ENCODE peak calls at places on chromosomes 4 and X, in eight cellular contexts. I, E, K, O, B, C, Z and T are unnamed samples.

GRCh38 chr4:65661469-65661868 is 8.8 kb downstream of the EPHA5 start:
- DNase-seq in E (peak), K (no peak), O (peak), Z (no peak), C (no peak), I (peak), B (no peak), T (no peak)

GRCh38 chr4:99815597-99816011 is 1.0 kb upstream of the DAPP1 start:
- DNase-seq in O (peak), Z (no peak), B (no peak), E (no peak), K (no peak), C (no peak), I (no peak), T (no peak)

GRCh38 chr4:180363817-180364216 is 1879.4 kb upstream of the TENM3 start:
- DNase-seq in C (no peak), O (no peak), I (no peak), K (no peak), E (no peak), Z (no peak), B (no peak), T (no peak)

GRCh38 chr4:136471051-136471450 is 1061.2 kb downstream of the PCDH18 start:
- DNase-seq in C (no peak), Z (no peak), E (no peak), B (no peak), O (no peak), K (no peak), I (no peak), T (no peak)

GRCh38 chr4:65502151-65502691 is 168.1 kb downstream of the EPHA5 start:
- DNase-seq in Z (no peak), B (no peak), O (peak), I (no peak), K (no peak), E (no peak), C (no peak), T (no peak)

GRCh38 chrX:69126642-69127041 is 38.6 kb downstream of the PJA1 start:
- DNase-seq in C (no peak), K (no peak), B (no peak), I (no peak), O (no peak), Z (no peak), E (no peak), T (no peak)

GRCh38 chr4:99868126-99868596 is 26.1 kb downstream of the LAMTOR3 start:
- DNase-seq in Z (no peak), E (no peak), B (no peak), K (no peak), I (no peak), C (no peak), O (no peak), T (no peak)

GRCh38 chr4:132998585-132999230 is 150.4 kb upstream of the PCDH10 start:
- DNase-seq in Z (no peak), K (no peak), O (no peak), E (no peak), C (no peak), B (no peak), I (no peak), T (no peak)

GRCh38 chr4:152970102-152970820 is 34.1 kb downstream of the FHDC1 start:
- DNase-seq in O (peak), B (no peak), K (no peak), Z (no peak), I (no peak), C (no peak), E (no peak), T (no peak)

GRCh38 chr4:2461246-2461960 is 7.5 kb upstream of the RNF4 start:
- DNase-seq in I (no peak), O (no peak), Z (no peak), B (no peak), C (no peak), K (no peak), E (no peak), T (no peak)

GRCh38 chr4:68929076-68929737 is 22.4 kb downstream of the UGT2A3 start:
- DNase-seq in K (no peak), O (no peak), E (no peak), Z (no peak), I (no peak), C (no peak), B (no peak), T (no peak)

GRCh38 chr4:165175879-165176278 is 31.5 kb upstream of the KLHL2 start:
- DNase-seq in E (no peak), C (no peak), B (no peak), O (no peak), I (peak), Z (no peak), K (no peak), T (no peak)

GRCh38 chr4:164508836-164509235 is 245.1 kb upstream of the SMIM31 start:
- DNase-seq in O (no peak), K (no peak), B (no peak), E (no peak), Z (no peak), C (no peak), I (no peak), T (no peak)

GRCh38 chrX:84188320-84188834 is 378 bp upstream of the RPS6KA6 start:
- DNase-seq in E (peak), B (no peak), Z (no peak), I (peak), O (no peak), K (no peak), C (no peak), T (peak)

GRCh38 chr4:133148690-133149363 is at the start of gene PCDH10:
- DNase-seq in Z (peak), K (no peak), O (peak), E (peak), B (no peak), I (peak), C (peak), T (peak)

GRCh38 chrX:21131786-21132185 is 242.4 kb upstream of the CNKSR2 start:
- DNase-seq in E (no peak), B (no peak), K (no peak), I (no peak), C (no peak), O (no peak), Z (no peak), T (no peak)

GRCh38 chr4:97235516-97235915 is 907.8 kb downstream of the STPG2 start:
- DNase-seq in I (peak), C (no peak), B (no peak), K (no peak), E (no peak), O (no peak), Z (no peak), T (no peak)

GRCh38 chrX:97474933-97475332 is 591.2 kb downstream of the RPA4 start:
- DNase-seq in O (no peak), E (no peak), K (no peak), B (no peak), Z (no peak), C (no peak), I (no peak), T (no peak)

GRCh38 chrX:44227981-44228380 is 115.5 kb downstream of the EFHC2 start:
- DNase-seq in I (no peak), B (no peak), C (no peak), K (no peak), O (no peak), Z (no peak), E (no peak), T (no peak)

GRCh38 chr4:52126946-52127345 is 75.8 kb downstream of the SPATA18 start:
- DNase-seq in K (no peak), I (no peak), E (no peak), O (no peak), B (no peak), C (no peak), Z (no peak), T (no peak)

GRCh38 chr4:175891863-175892262 is 79.8 kb upstream of the GPM6A start:
- DNase-seq in Z (no peak), I (peak), C (no peak), E (no peak), O (peak), K (no peak), B (no peak), T (no peak)

GRCh38 chr4:27360651-27361347 is 500.2 kb downstream of the STIM2 start:
- DNase-seq in Z (no peak), B (no peak), I (no peak), K (no peak), E (no peak), C (no peak), O (peak), T (no peak)

GRCh38 chr4:26785766-26786165 is 74.9 kb upstream of the STIM2 start:
- DNase-seq in Z (no peak), B (no peak), O (no peak), E (no peak), K (no peak), I (no peak), C (no peak), T (no peak)

GRCh38 chrX:124388562-124388961 is 42.2 kb downstream of the SH2D1A start:
- DNase-seq in O (peak), C (no peak), Z (no peak), E (peak), K (peak), I (peak), B (peak), T (peak)

GRCh38 chr4:6944311-6945051 is 34.9 kb downstream of the TBC1D14 start:
- DNase-seq in Z (no peak), E (no peak), C (peak), O (peak), K (no peak), B (no peak), I (peak), T (no peak)

GRCh38 chrX:76029385-76029784 is 143.5 kb upstream of the PBDC1 start:
- DNase-seq in K (no peak), B (no peak), Z (no peak), E (no peak), C (no peak), O (no peak), I (no peak), T (peak)